ENCODE peak calls at places on chromosomes 2 and 18, in seven cellular contexts. L, O, X, Z, T, J and R are unnamed samples.

GRCh38 chr2:158619496-158619895 is 162.7 kb downstream of the PKP4 start:
- DNase-seq in Z (no peak), L (no peak), T (no peak), X (no peak), J (peak), O (no peak), R (no peak)

GRCh38 chr2:102003696-102004095 is 11.9 kb downstream of the IL1R2 start:
- DNase-seq in J (no peak), T (no peak), X (no peak), O (no peak), L (no peak), Z (no peak), R (no peak)

GRCh38 chr2:71700041-71700879 is 246.9 kb downstream of the DYSF start:
- DNase-seq in L (no peak), Z (no peak), J (no peak), T (no peak), X (no peak), O (no peak), R (no peak)

GRCh38 chr2:109349555-109350430 is 220.8 kb downstream of the SH3RF3 start:
- DNase-seq in J (no peak), O (no peak), T (peak), Z (no peak), X (no peak), L (no peak), R (peak)

GRCh38 chr2:47639469-47639868 is 143.5 kb upstream of the MSH6 start:
- DNase-seq in Z (no peak), L (no peak), T (no peak), J (no peak), O (no peak), X (no peak), R (no peak)

GRCh38 chr18:48412339-48412929 is 3.3 kb upstream of the ZBTB7C start:
- DNase-seq in L (no peak), Z (peak), T (no peak), J (no peak), X (peak), O (peak), R (no peak)

GRCh38 chr2:119808516-119809147 is 48.9 kb downstream of the PTPN4 start:
- DNase-seq in Z (no peak), O (no peak), X (no peak), L (no peak), T (no peak), J (no peak), R (no peak)

GRCh38 chr2:171655584-171655983 is 31.7 kb upstream of the DYNC1I2 start:
- DNase-seq in T (no peak), Z (no peak), O (no peak), J (no peak), L (no peak), X (no peak), R (no peak)

GRCh38 chr2:31539505-31539904 is 41.2 kb downstream of the SRD5A2 start:
- DNase-seq in Z (no peak), J (no peak), O (no peak), T (no peak), X (no peak), L (no peak), R (no peak)

DNA sequence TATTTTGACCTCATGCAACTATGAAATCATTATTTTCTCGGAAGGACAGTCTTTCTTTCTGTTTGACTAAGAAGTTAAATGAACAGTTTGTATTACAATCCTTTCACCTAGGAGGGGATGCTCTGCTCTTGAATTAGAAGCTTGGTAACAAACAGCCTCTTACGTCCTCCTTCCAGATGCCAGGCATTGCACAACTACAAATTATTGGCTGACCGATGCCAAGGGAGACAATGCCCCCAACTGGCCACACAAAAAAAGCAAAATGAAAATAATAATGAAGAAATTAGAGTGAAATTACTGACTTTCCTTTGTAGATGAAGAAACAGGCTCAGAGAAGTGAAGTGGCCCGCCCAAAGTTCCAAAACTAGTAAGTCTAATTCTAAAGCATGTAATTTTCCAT is 177.9 kb downstream of the CYRIA start:
- DNase-seq in L (no peak), Z (no peak), O (peak), T (no peak), X (peak), J (no peak), R (no peak)
- TF ChIP-seq CTCF in L (peak), Z (peak), O (peak), T (peak), X (peak), J (peak), R (peak)

GRCh38 chr2:149743842-149744468 is 156.4 kb upstream of the MMADHC start:
- DNase-seq in T (no peak), O (no peak), X (no peak), J (peak), L (no peak), Z (no peak), R (no peak)
- TF ChIP-seq CTCF in T (no peak), O (no peak), X (no peak), J (no peak), L (no peak), Z (no peak), R (peak)

DNA sequence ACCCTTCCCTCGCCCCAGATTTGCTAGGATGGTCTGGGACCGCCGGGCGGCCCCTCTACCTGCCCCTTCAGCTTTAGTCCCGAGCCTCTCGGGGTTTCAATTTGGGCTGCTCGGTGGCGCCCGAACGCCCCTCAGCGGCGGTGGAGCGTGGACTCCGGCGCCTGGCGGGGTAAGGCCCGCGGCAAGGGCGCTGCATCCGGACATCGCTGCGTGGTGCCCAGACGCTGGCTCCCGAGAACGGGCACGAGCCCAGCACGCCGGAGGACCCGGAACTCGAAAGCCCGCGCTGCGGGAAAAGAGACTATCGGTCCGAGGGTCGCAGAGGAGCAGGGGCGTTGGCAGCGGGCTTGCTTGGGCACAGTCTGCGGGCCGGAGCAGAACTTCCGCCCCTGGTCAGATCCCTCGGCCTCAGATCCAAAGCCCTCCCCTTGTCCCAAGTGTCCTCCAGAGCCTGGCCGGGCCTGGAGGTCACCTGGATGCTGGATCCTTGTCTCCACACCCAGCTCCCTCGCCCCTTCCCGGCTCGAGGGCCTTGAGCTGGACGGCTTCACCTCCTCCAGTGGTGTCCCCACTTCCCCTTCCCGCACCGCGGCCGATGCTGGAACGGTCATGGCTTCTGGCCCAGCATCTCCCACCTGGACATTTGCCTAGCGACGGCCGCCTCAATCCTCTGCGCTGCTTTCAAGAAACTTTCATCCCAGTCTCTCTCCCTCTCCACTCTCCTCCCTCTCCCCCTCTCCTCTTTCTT is 2.9 kb upstream of the OTX1 start:
- DNase-seq in O (no peak), T (no peak), L (no peak), X (no peak), J (no peak), Z (no peak), R (no peak)
- TF ChIP-seq CTCF in O (no peak), T (peak), L (no peak), X (no peak), J (no peak), Z (no peak), R (peak)

DNA sequence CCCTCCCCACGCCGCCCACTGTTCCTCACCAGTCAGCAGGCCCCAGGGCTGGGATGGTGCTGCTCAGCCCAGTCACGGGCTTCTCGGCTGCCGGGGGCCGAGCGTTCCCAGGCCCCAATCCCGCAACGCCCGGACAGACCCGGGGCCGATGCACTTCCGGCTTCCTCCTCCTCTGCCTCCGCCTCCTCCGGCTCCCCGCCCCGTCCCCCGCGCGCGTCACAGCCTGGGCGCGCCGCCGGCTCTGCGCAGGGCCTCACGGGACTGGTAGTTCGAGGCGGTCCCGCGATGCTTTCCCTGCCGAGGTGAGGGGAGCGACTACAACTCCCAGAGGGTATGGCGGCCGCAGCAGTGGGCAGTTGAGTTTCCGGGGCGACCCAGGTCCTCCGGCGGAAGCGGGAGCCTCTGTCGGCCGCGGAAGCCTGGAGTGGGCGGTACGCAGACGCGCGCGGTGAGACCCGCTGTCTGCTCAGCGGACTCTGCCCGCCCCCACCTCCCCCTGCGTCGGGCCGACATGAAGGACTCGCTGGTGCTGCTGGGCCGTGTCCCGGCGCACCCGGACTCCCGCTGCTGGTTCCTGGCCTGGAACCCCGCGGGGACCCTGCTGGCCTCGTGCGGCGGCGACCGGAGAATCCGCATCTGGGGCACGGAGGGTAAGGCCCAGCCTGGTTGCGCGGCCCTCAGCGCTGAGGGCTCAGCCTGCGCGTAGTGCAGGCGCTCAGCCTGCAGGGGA is at the start of the genes CIAO1 and TMEM127:
- DNase-seq in T (peak), L (peak), O (peak), Z (peak), X (peak), J (peak), R (peak)
- TF ChIP-seq CTCF in T (peak), L (peak), O (peak), Z (peak), X (no peak), J (peak), R (peak)

GRCh38 chr18:74631242-74632087 is 33.8 kb downstream of the ZNF407 start:
- DNase-seq in T (no peak), X (no peak), O (no peak), L (no peak), J (no peak), Z (no peak), R (no peak)
- TF ChIP-seq CTCF in T (no peak), X (no peak), O (no peak), L (no peak), J (no peak), Z (no peak), R (no peak)

DNA sequence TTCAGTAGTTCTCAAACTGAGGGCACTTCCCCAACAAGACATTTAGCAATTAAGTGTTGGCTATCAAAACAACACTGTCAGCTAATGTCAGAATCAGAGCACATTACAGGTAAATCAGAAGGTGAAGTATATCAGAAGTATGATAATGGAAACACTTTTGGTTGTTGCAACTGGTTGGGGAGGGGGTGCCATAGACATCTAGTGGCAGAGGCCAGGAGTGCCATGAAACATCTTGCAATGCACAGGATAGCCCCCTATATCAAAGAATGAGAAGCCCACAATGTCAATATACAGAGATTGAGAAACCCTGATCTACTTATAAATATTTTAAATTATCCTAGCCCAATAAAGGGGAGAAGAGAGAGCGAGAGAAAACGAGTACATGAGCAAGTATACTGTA is 4.9 kb upstream of the XPO1 start:
- DNase-seq in Z (no peak), O (no peak), X (no peak), T (no peak), L (no peak), J (no peak), R (no peak)
- TF ChIP-seq CTCF in Z (peak), O (peak), X (no peak), T (peak), L (no peak), J (no peak), R (peak)

GRCh38 chr2:46050027-46050426 is 247.2 kb upstream of the EPAS1 start:
- DNase-seq in J (no peak), O (no peak), Z (no peak), T (no peak), L (no peak), X (no peak), R (no peak)

GRCh38 chr2:46051103-46051502 is 246.1 kb upstream of the EPAS1 start:
- DNase-seq in T (no peak), Z (no peak), L (no peak), J (no peak), O (no peak), X (no peak), R (no peak)

GRCh38 chr2:46047280-46047679 is 249.9 kb upstream of the EPAS1 start:
- DNase-seq in O (no peak), X (no peak), L (no peak), T (no peak), J (no peak), Z (no peak), R (no peak)

GRCh38 chr2:46053502-46054094 is 243.6 kb upstream of the EPAS1 start:
- DNase-seq in X (no peak), T (no peak), O (no peak), L (no peak), J (no peak), Z (no peak), R (no peak)

GRCh38 chr2:46050489-46050888 is 246.7 kb upstream of the EPAS1 start:
- DNase-seq in J (no peak), T (no peak), L (no peak), X (no peak), O (no peak), Z (no peak), R (no peak)
- TF ChIP-seq CTCF in J (no peak), T (peak), L (no peak), X (no peak), O (peak), Z (peak), R (no peak)

GRCh38 chr2:148201075-148202004 is 180.4 kb downstream of the MBD5 start:
- DNase-seq in X (peak), T (no peak), O (peak), J (no peak), L (peak), Z (peak), R (no peak)
- TF ChIP-seq CTCF in X (peak), T (peak), O (no peak), J (peak), L (peak), Z (peak), R (peak)

GRCh38 chr2:209463835-209464234 is 40.0 kb downstream of the MAP2 start:
- DNase-seq in O (no peak), Z (no peak), X (no peak), J (no peak), T (no peak), L (no peak), R (no peak)

GRCh38 chr2:209460151-209460761 is 36.4 kb downstream of the MAP2 start:
- DNase-seq in L (no peak), Z (no peak), T (no peak), O (no peak), J (no peak), X (no peak), R (no peak)

GRCh38 chr2:209459359-209459758 is 35.5 kb downstream of the MAP2 start:
- DNase-seq in O (no peak), T (no peak), L (no peak), X (no peak), Z (no peak), J (no peak), R (no peak)

GRCh38 chr2:209458018-209458979 is 34.5 kb downstream of the MAP2 start:
- DNase-seq in Z (no peak), O (no peak), J (no peak), L (no peak), X (no peak), T (no peak), R (no peak)

DNA sequence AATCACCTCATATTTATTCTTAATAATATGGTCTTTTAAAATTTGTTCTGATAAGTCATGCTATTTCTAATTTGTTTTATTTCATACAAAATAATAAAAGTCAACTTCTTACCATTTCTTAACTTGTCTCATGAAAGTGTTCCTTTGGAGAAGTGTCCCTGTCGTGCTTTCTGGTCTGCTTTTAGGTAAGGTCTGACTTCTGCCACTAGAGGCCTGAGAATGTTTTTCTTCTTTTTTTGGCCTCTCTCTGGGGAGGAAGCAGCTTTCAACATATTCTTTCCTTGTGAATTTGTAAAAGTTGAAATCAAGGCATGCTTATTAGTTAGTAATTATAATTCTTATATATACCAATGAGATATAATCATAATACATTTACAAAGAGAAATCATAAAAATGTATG is 39.4 kb downstream of the MAP2 start:
- DNase-seq in Z (no peak), T (no peak), J (no peak), X (peak), O (no peak), L (no peak), R (no peak)
- TF ChIP-seq CTCF in Z (peak), T (peak), J (peak), X (no peak), O (no peak), L (peak), R (peak)

DNA sequence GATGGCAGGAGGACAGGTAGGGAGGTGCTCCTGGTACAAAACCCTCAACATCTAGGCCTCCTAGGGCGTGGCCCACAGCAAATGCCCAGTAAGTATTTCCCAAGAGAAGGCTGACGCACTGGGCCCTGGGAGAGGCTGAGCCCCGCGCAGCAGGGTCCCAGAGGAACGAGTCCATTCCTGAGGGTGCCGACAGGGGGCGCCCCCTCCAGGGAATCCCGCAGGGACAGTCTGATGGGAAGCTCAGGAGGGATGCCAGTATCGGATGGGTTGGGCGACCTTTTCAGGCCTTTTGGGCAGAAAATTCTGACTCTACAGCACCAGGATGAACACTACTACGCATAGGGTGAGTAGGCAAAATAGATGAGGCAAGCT is 8.8 kb downstream of the BOLA3 start:
- DNase-seq in X (no peak), Z (no peak), O (no peak), L (no peak), J (no peak), T (no peak), R (peak)
- TF ChIP-seq CTCF in X (peak), Z (peak), O (no peak), L (peak), J (peak), T (peak), R (no peak)